ENCODE peak calls at places on chromosomes 5 and 9, in eight cellular contexts. Y is CD8-positive, alpha-beta memory T cell; R is transverse colon; F is body of pancreas; V is Peyer's patch; L is HepG2; M is cardiac muscle cell; N is iPS DF 6.9. J is an unnamed sample.
A peak's percentile ranks its signal among the peaks of the same experiment; 100 is the strongest.

GRCh38 chr9:114552716-114553115 is 34.9 kb upstream of the ATP6V1G1 start:
- DNase-seq in M (no peak), L (no peak), R (no peak), F (no peak), V (no peak), Y (no peak), N (no peak), J (no peak)

GRCh38 chr5:95375591-95375990 is 15.6 kb upstream of the FAM81B start:
- DNase-seq in L (no peak), F (no peak), N (no peak), M (no peak), Y (no peak), R (no peak), V (no peak), J (no peak)

GRCh38 chr5:122999947-123000563 is 36.5 kb downstream of the PPIC start:
- DNase-seq in R (peak; percentile 27), N (peak; percentile 41), M (peak; percentile 75), V (peak; percentile 64), F (peak; percentile 79), L (peak; percentile 6), Y (peak; percentile 5), J (peak; percentile 57)

GRCh38 chr5:119578937-119579336 is 50.4 kb upstream of the FAM170A start:
- DNase-seq in L (peak; percentile 63), V (no peak), M (peak; percentile 57), R (no peak), Y (no peak), F (peak; percentile 54), N (peak; percentile 61), J (no peak)

GRCh38 chr5:43358338-43358737 is 45.1 kb upstream of the HMGCS1 start:
- DNase-seq in F (no peak), R (no peak), N (no peak), M (no peak), L (no peak), Y (no peak), V (no peak), J (no peak)

GRCh38 chr5:112878760-112879159 is 17.7 kb downstream of the SRP19 start:
- DNase-seq in F (no peak), L (no peak), R (no peak), Y (peak; percentile 36), V (peak; percentile 55), N (no peak), M (no peak), J (no peak)

GRCh38 chr5:144844086-144844485 is 673.4 kb downstream of the KCTD16 start:
- DNase-seq in N (no peak), V (no peak), R (no peak), F (no peak), Y (no peak), M (no peak), L (no peak), J (no peak)

GRCh38 chr9:99299214-99300102 is 77.4 kb downstream of the SEC61B start:
- DNase-seq in M (peak; percentile 19), Y (no peak), V (no peak), N (no peak), F (no peak), L (peak; percentile 7), R (no peak), J (no peak)

DNA sequence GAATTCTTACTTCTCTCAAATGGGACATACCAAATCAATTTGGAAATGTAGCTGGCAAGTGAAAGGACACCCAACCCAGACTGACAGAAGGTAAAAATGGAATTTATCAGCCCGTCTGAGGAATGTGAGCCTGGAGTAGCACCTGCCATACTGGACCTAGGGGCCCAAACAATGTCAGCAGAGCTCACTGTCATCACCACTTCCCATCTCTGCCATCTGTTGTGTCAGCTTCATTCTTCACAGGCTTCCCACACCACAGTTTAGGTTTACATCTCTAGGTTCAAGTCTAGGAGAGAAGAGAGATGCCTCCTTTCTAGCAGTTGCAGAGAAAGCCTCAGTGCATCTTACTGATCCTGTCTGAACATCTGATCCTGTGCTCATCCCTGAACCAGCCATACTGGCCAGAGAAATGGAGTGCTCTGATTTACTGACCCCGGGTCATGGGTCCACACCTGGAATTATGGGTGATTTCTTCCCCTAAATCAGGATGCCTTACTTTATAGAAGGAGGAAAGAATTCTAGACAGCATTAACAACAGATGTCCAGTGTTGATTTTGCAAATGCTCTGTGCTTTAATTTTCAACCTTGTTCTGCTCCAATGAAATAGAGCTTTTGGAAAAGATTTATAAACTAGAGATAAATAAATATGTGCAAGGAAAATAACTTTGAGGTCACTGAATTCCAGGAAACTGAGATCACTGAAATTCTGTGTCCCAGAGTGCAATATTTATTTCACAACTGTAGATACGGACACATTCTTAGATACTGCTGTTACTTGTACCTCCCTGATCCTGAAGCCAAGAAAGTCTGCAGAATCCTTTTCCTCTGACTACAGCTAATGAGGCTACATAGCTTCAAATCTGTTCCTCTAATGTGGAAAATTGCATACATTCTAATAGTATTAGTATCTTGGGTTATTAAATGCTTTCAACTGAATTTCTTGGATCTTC is 222.7 kb downstream of the DOCK8 start:
- DNase-seq in F (no peak), M (no peak), N (no peak), L (no peak), Y (no peak), R (no peak), V (no peak), J (no peak)
- H3K4me1 ChIP-seq in F (peaks cover 8% of the 10 kb centered on the region), M (no peaks in the 10 kb centered on the region), N (no peaks in the 10 kb centered on the region), L (no peaks in the 10 kb centered on the region), Y (no peaks in the 10 kb centered on the region), R (no peaks in the 10 kb centered on the region), V (no peaks in the 10 kb centered on the region), J (peaks cover 5% of the 10 kb centered on the region)

GRCh38 chr5:150022163-150022540 is 21.6 kb downstream of the HMGXB3 start:
- DNase-seq in V (no peak), M (no peak), Y (no peak), L (no peak), R (no peak), F (peak; percentile 13), N (no peak), J (no peak)
- H3K27ac ChIP-seq in V (no peak overlapping the region), M (peak overlapping the region; percentile 92), Y (no peak overlapping the region), L (peak overlapping the region; percentile 28), R (no peak overlapping the region), F (peak overlapping the region; percentile 38), N (no peak overlapping the region), J (no peak overlapping the region)

GRCh38 chr9:112252194-112252593 is 77.1 kb upstream of the SUSD1 start:
- DNase-seq in L (no peak), M (no peak), F (no peak), V (no peak), Y (no peak), R (no peak), N (no peak), J (no peak)
- H3K4me3 ChIP-seq in L (no peak overlapping the region), M (no peak overlapping the region), F (no peak overlapping the region), V (no peak overlapping the region), Y (no peak overlapping the region), R (no peak overlapping the region), N (no peak overlapping the region), J (no peak overlapping the region)

GRCh38 chr5:172871561-172871960 is 37.5 kb downstream of the ERGIC1 start:
- DNase-seq in L (no peak), V (no peak), N (no peak), R (no peak), Y (no peak), F (no peak), M (no peak), J (no peak)

GRCh38 chr5:172871982-172872381 is 37.9 kb downstream of the ERGIC1 start:
- DNase-seq in N (no peak), F (no peak), V (no peak), L (no peak), M (no peak), Y (no peak), R (no peak), J (no peak)

GRCh38 chr5:172874647-172875371 is 40.8 kb downstream of the ERGIC1 start:
- DNase-seq in L (no peak), F (no peak), V (no peak), M (no peak), R (no peak), Y (no peak), N (no peak), J (no peak)

GRCh38 chr5:172872997-172873491 is 39.0 kb downstream of the ERGIC1 start:
- DNase-seq in F (peak; percentile 76), L (no peak), N (no peak), V (peak; percentile 65), R (peak; percentile 58), Y (no peak), M (peak; percentile 79), J (peak; percentile 91)

DNA sequence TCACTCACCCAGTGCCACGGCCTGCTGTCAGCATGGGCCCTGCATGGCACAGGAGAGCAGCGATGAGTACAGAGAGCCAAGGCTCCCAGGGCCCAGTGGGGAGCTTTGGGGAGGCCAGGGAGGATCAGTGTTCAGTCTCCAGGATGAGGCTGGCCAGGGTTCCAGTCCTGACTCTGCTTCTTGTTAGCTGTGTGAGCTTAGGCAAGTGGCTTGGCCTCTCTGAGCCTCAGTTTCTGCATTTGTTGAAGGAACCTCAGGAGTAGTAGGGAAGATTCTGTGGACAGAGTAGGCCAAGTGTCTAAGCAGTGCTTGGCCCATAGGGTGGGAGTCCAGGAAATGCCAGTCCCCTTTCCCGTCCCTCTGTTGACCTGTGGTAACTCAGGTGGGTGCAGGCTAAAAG is 39.5 kb downstream of the ERGIC1 start:
- DNase-seq in R (no peak), M (no peak), L (no peak), F (no peak), Y (no peak), N (no peak), V (no peak), J (no peak)
- H3K4me1 ChIP-seq in R (peaks cover 59% of the 10 kb centered on the region), M (peaks cover 46% of the 10 kb centered on the region), L (peaks cover 53% of the 10 kb centered on the region), F (peaks cover 58% of the 10 kb centered on the region), Y (peaks cover under 1% of the 10 kb centered on the region), N (peaks cover 5% of the 10 kb centered on the region), V (peaks cover 4% of the 10 kb centered on the region), J (peaks cover 3% of the 10 kb centered on the region)

GRCh38 chr5:140292212-140293040 is 10.5 kb downstream of the PFDN1 start:
- DNase-seq in R (no peak), N (no peak), Y (no peak), F (no peak), M (no peak), L (peak; percentile 9), V (no peak), J (no peak)
- H3K27ac ChIP-seq in R (peak overlapping the region; percentile 36), N (no peak overlapping the region), Y (no peak overlapping the region), F (peak overlapping the region; percentile 39), M (peak overlapping the region; percentile 66), L (peak overlapping the region; percentile 87), V (no peak overlapping the region), J (no peak overlapping the region)

GRCh38 chr5:77893225-77893860 is 117.2 kb upstream of the TBCA start:
- DNase-seq in N (no peak), F (peak; percentile 44), L (peak; percentile 27), R (no peak), M (no peak), Y (no peak), V (peak; percentile 11), J (peak; percentile 78)
- H3K4me3 ChIP-seq in N (no peak overlapping the region), F (no peak overlapping the region), L (no peak overlapping the region), R (no peak overlapping the region), M (no peak overlapping the region), Y (no peak overlapping the region), V (no peak overlapping the region), J (no peak overlapping the region)